ENCODE peak calls at places on chromosomes 13 and 19, in nine cellular contexts. T is activated naive CD4-positive, alpha-beta T cell; A is memory B cell; O is activated T-helper 2 cell treated with anti-CD3 and anti-CD28 coated beads, Interferon-gamma antibody, Interleukin-2, Interleukin-4, amounts not matched to agents 10 μg/mL and 5 μg/mL and 100 μg/mL, durations not matched to agents 14 hours and 24 hours and 36 hours; F is endothelial cell; I is mammary epithelial cell; X is naive thymus-derived CD4-positive, alpha-beta T cell; H is cardiac muscle cell; V is stimulated activated CD8-positive, alpha-beta memory T cell treated with anti-CD3 and anti-CD28 coated beads, Interleukin-15, amount 100 ng/mL, for 1 hour. B is an unnamed sample.

GRCh38 chr13:51524846-51525566 is 59.3 kb upstream of the WDFY2 start:
- DNase-seq in T (no peak), A (no peak), O (no peak), F (no peak), I (no peak), X (no peak), H (no peak), V (no peak), B (no peak)

GRCh38 chr13:65330287-65330686 is 1899.8 kb downstream of the PCDH9 start:
- DNase-seq in T (no peak), A (no peak), O (no peak), F (no peak), I (no peak), X (no peak), H (no peak), V (no peak), B (no peak)

GRCh38 chr13:53250272-53250875 is 221.8 kb downstream of the OLFM4 start:
- DNase-seq in T (no peak), A (no peak), O (no peak), F (peak), I (peak), X (no peak), H (peak), V (no peak), B (no peak)

GRCh38 chr13:99639126-99639525 is 137.9 kb downstream of the TM9SF2 start:
- DNase-seq in T (no peak), A (no peak), O (no peak), F (no peak), I (peak), X (no peak), H (no peak), V (no peak), B (no peak)

GRCh38 chr19:39277598-39277997 is 9.4 kb downstream of the IFNL2 start:
- DNase-seq in T (no peak), A (no peak), O (no peak), F (no peak), I (no peak), X (no peak), H (no peak), V (no peak), B (no peak)

GRCh38 chr13:110759710-110760109 is 46.2 kb downstream of the ING1 start:
- DNase-seq in T (no peak), A (no peak), O (no peak), F (no peak), I (peak), X (no peak), H (no peak), V (no peak), B (no peak)

GRCh38 chr13:26112843-26113242 is 61.0 kb upstream of the SHISA2 start:
- DNase-seq in T (no peak), A (no peak), O (no peak), F (no peak), I (peak), X (no peak), H (no peak), V (no peak), B (no peak)

GRCh38 chr19:49126575-49126974 is 7.2 kb downstream of the PPFIA3 start:
- DNase-seq in T (no peak), A (no peak), O (no peak), F (no peak), I (no peak), X (no peak), H (no peak), V (no peak), B (no peak)

GRCh38 chr19:55434356-55434755 is 8.7 kb downstream of the SHISA7 start:
- DNase-seq in T (no peak), A (no peak), O (no peak), F (no peak), I (no peak), X (no peak), H (no peak), V (no peak), B (no peak)

GRCh38 chr19:12666305-12667048 is at the start of the genes MAN2B1 and WDR83:
- DNase-seq in T (peak), A (peak), O (peak), F (peak), I (peak), X (peak), H (peak), V (peak), B (peak)

GRCh38 chr13:39811696-39812095 is 156.2 kb downstream of the COG6 start:
- DNase-seq in T (no peak), A (no peak), O (no peak), F (no peak), I (no peak), X (no peak), H (no peak), V (no peak), B (no peak)

GRCh38 chr13:20974981-20975585 is 72.5 kb upstream of the XPO4 start:
- DNase-seq in T (no peak), A (no peak), O (no peak), F (no peak), I (no peak), X (no peak), H (no peak), V (no peak), B (no peak)

GRCh38 chr19:40512473-40513344 is 45.9 kb downstream of the SPTBN4 start:
- DNase-seq in T (no peak), A (no peak), O (no peak), F (peak), I (peak), X (no peak), H (peak), V (no peak), B (no peak)

GRCh38 chr13:32905063-32905863 is 111.0 kb upstream of the KL start:
- DNase-seq in T (no peak), A (no peak), O (peak), F (no peak), I (peak), X (no peak), H (no peak), V (no peak), B (no peak)

GRCh38 chr19:34504809-34505291 is 23.3 kb downstream of the WTIP start:
- DNase-seq in T (no peak), A (no peak), O (no peak), F (no peak), I (no peak), X (no peak), H (no peak), V (no peak), B (no peak)

GRCh38 chr13:63206431-63206830 is 1790.8 kb upstream of the PCDH20 start:
- DNase-seq in T (no peak), A (no peak), O (no peak), F (no peak), I (no peak), X (no peak), H (no peak), V (no peak), B (no peak)

GRCh38 chr19:16326401-16327130 is 1.9 kb downstream of the KLF2 start:
- DNase-seq in T (peak), A (peak), O (peak), F (no peak), I (no peak), X (peak), H (no peak), V (no peak), B (peak)

B was measured in effector memory CD4-positive, alpha-beta T cell.